ENCODE peak calls at places on chromosomes 7 and 10, in ten cellular contexts. One of them, this sample, is unnamed.

GRCh38 chr7:116367171-116367813 is 132.2 kb upstream of the CAV2 start:
- DNase-seq in stomach: peak; percentile 49
- DNase-seq in PC-3: peak; percentile 66
- DNase-seq in epithelial cell of esophagus: no peak
- DNase-seq in Karpas-422: no peak
- DNase-seq in Peyer's patch: no peak
- DNase-seq in GM12865: no peak
- DNase-seq in lower lobe of right lung: no peak
- DNase-seq in astrocyte of the cerebellum: no peak
- DNase-seq in GM23248: no peak
- DNase-seq in this sample: no peak

GRCh38 chr10:7425691-7426090 is 14.9 kb upstream of the SFMBT2 start:
- DNase-seq in stomach: no peak
- DNase-seq in PC-3: no peak
- DNase-seq in epithelial cell of esophagus: no peak
- DNase-seq in Karpas-422: no peak
- DNase-seq in Peyer's patch: no peak
- DNase-seq in GM12865: no peak
- DNase-seq in lower lobe of right lung: no peak
- DNase-seq in astrocyte of the cerebellum: no peak
- DNase-seq in GM23248: no peak
- DNase-seq in this sample: no peak

GRCh38 chr7:120089968-120090367 is 183.0 kb upstream of the KCND2 start:
- DNase-seq in stomach: no peak
- DNase-seq in PC-3: peak; percentile 65
- DNase-seq in epithelial cell of esophagus: peak; percentile 51
- DNase-seq in Karpas-422: no peak
- DNase-seq in Peyer's patch: no peak
- DNase-seq in GM12865: peak; percentile 31
- DNase-seq in lower lobe of right lung: no peak
- DNase-seq in astrocyte of the cerebellum: no peak
- DNase-seq in GM23248: no peak
- DNase-seq in this sample: no peak

GRCh38 chr10:49608166-49608758 is 1.8 kb upstream of the SLC18A3 start:
- DNase-seq in stomach: no peak
- DNase-seq in PC-3: no peak
- DNase-seq in epithelial cell of esophagus: no peak
- DNase-seq in Karpas-422: no peak
- DNase-seq in Peyer's patch: no peak
- DNase-seq in GM12865: no peak
- DNase-seq in lower lobe of right lung: no peak
- DNase-seq in astrocyte of the cerebellum: no peak
- DNase-seq in GM23248: no peak
- DNase-seq in this sample: no peak

GRCh38 chr7:55244346-55244745 is 120.8 kb upstream of the LANCL2 start:
- DNase-seq in stomach: no peak
- DNase-seq in PC-3: no peak
- DNase-seq in epithelial cell of esophagus: no peak
- DNase-seq in Karpas-422: no peak
- DNase-seq in Peyer's patch: no peak
- DNase-seq in GM12865: no peak
- DNase-seq in lower lobe of right lung: no peak
- DNase-seq in astrocyte of the cerebellum: no peak
- DNase-seq in GM23248: no peak
- DNase-seq in this sample: no peak

GRCh38 chr7:47501406-47501805 is 80.5 kb downstream of the TNS3 start:
- DNase-seq in stomach: no peak
- DNase-seq in PC-3: no peak
- DNase-seq in epithelial cell of esophagus: no peak
- DNase-seq in Karpas-422: peak; percentile 55
- DNase-seq in Peyer's patch: no peak
- DNase-seq in GM12865: no peak
- DNase-seq in lower lobe of right lung: no peak
- DNase-seq in astrocyte of the cerebellum: peak; percentile 40
- DNase-seq in GM23248: peak; percentile 73
- DNase-seq in this sample: no peak

GRCh38 chr7:95921543-95921942 is 149.2 kb downstream of the DYNC1I1 start:
- DNase-seq in stomach: no peak
- DNase-seq in PC-3: peak; percentile 89
- DNase-seq in epithelial cell of esophagus: peak; percentile 30
- DNase-seq in Karpas-422: no peak
- DNase-seq in Peyer's patch: no peak
- DNase-seq in GM12865: no peak
- DNase-seq in lower lobe of right lung: no peak
- DNase-seq in astrocyte of the cerebellum: no peak
- DNase-seq in GM23248: peak; percentile 67
- DNase-seq in this sample: no peak

GRCh38 chr7:44986218-44987053 is 7.6 kb upstream of the MYO1G start:
- DNase-seq in stomach: peak; percentile 95
- DNase-seq in PC-3: peak; percentile 94
- DNase-seq in epithelial cell of esophagus: peak; percentile 95
- DNase-seq in Karpas-422: peak; percentile 99
- DNase-seq in Peyer's patch: peak; percentile 93
- DNase-seq in GM12865: peak; percentile 97
- DNase-seq in lower lobe of right lung: peak; percentile 96
- DNase-seq in astrocyte of the cerebellum: peak; percentile 82
- DNase-seq in GM23248: peak; percentile 98
- DNase-seq in this sample: peak; percentile 97

GRCh38 chr7:128027485-128027980 is 3.7 kb downstream of the LRRC4 start:
- DNase-seq in stomach: no peak
- DNase-seq in PC-3: peak; percentile 55
- DNase-seq in epithelial cell of esophagus: no peak
- DNase-seq in Karpas-422: peak; percentile 60
- DNase-seq in Peyer's patch: no peak
- DNase-seq in GM12865: no peak
- DNase-seq in lower lobe of right lung: no peak
- DNase-seq in astrocyte of the cerebellum: no peak
- DNase-seq in GM23248: peak; percentile 20
- DNase-seq in this sample: no peak

GRCh38 chr10:75779276-75779675 is 347.9 kb downstream of the LRMDA start:
- DNase-seq in stomach: no peak
- DNase-seq in PC-3: no peak
- DNase-seq in epithelial cell of esophagus: no peak
- DNase-seq in Karpas-422: no peak
- DNase-seq in Peyer's patch: no peak
- DNase-seq in GM12865: no peak
- DNase-seq in lower lobe of right lung: no peak
- DNase-seq in astrocyte of the cerebellum: no peak
- DNase-seq in GM23248: no peak
- DNase-seq in this sample: no peak

GRCh38 chr7:152870106-152870693 is 110.6 kb downstream of the ACTR3B start:
- DNase-seq in stomach: no peak
- DNase-seq in PC-3: no peak
- DNase-seq in epithelial cell of esophagus: no peak
- DNase-seq in Karpas-422: no peak
- DNase-seq in Peyer's patch: no peak
- DNase-seq in GM12865: no peak
- DNase-seq in lower lobe of right lung: no peak
- DNase-seq in astrocyte of the cerebellum: no peak
- DNase-seq in GM23248: no peak
- DNase-seq in this sample: peak; percentile 13

GRCh38 chr10:128511284-128511683 is 385.1 kb upstream of the MKI67 start:
- DNase-seq in stomach: no peak
- DNase-seq in PC-3: no peak
- DNase-seq in epithelial cell of esophagus: no peak
- DNase-seq in Karpas-422: no peak
- DNase-seq in Peyer's patch: no peak
- DNase-seq in GM12865: no peak
- DNase-seq in lower lobe of right lung: no peak
- DNase-seq in astrocyte of the cerebellum: no peak
- DNase-seq in GM23248: no peak
- DNase-seq in this sample: no peak

GRCh38 chr10:49330127-49330665 is 31.2 kb downstream of the C10orf71 start:
- DNase-seq in stomach: peak; percentile 11
- DNase-seq in PC-3: no peak
- DNase-seq in epithelial cell of esophagus: no peak
- DNase-seq in Karpas-422: no peak
- DNase-seq in Peyer's patch: no peak
- DNase-seq in GM12865: no peak
- DNase-seq in lower lobe of right lung: no peak
- DNase-seq in astrocyte of the cerebellum: no peak
- DNase-seq in GM23248: no peak
- DNase-seq in this sample: no peak

GRCh38 chr7:109308816-109309215 is 739.1 kb downstream of the DNAJB9 start:
- DNase-seq in stomach: no peak
- DNase-seq in PC-3: no peak
- DNase-seq in epithelial cell of esophagus: no peak
- DNase-seq in Karpas-422: no peak
- DNase-seq in Peyer's patch: no peak
- DNase-seq in GM12865: no peak
- DNase-seq in lower lobe of right lung: no peak
- DNase-seq in astrocyte of the cerebellum: no peak
- DNase-seq in GM23248: no peak
- DNase-seq in this sample: no peak

GRCh38 chr10:71241899-71242620 is 29.7 kb downstream of the UNC5B start:
- DNase-seq in stomach: no peak
- DNase-seq in PC-3: no peak
- DNase-seq in epithelial cell of esophagus: no peak
- DNase-seq in Karpas-422: no peak
- DNase-seq in Peyer's patch: no peak
- DNase-seq in GM12865: no peak
- DNase-seq in lower lobe of right lung: no peak
- DNase-seq in astrocyte of the cerebellum: no peak
- DNase-seq in GM23248: peak; percentile 36
- DNase-seq in this sample: no peak

GRCh38 chr7:17299477-17299991 is 1.1 kb downstream of the AHR start:
- DNase-seq in stomach: no peak
- DNase-seq in PC-3: peak; percentile 39
- DNase-seq in epithelial cell of esophagus: peak; percentile 32
- DNase-seq in Karpas-422: no peak
- DNase-seq in Peyer's patch: peak; percentile 31
- DNase-seq in GM12865: peak; percentile 44
- DNase-seq in lower lobe of right lung: no peak
- DNase-seq in astrocyte of the cerebellum: no peak
- DNase-seq in GM23248: peak; percentile 37
- DNase-seq in this sample: no peak

GRCh38 chr7:14047709-14048399 is 58.4 kb upstream of the ETV1 start:
- DNase-seq in stomach: no peak
- DNase-seq in PC-3: no peak
- DNase-seq in epithelial cell of esophagus: no peak
- DNase-seq in Karpas-422: peak; percentile 64
- DNase-seq in Peyer's patch: no peak
- DNase-seq in GM12865: peak; percentile 12
- DNase-seq in lower lobe of right lung: no peak
- DNase-seq in astrocyte of the cerebellum: no peak
- DNase-seq in GM23248: no peak
- DNase-seq in this sample: no peak

GRCh38 chr7:14040528-14040927 is 51.1 kb upstream of the ETV1 start:
- DNase-seq in stomach: no peak
- DNase-seq in PC-3: no peak
- DNase-seq in epithelial cell of esophagus: no peak
- DNase-seq in Karpas-422: no peak
- DNase-seq in Peyer's patch: no peak
- DNase-seq in GM12865: no peak
- DNase-seq in lower lobe of right lung: no peak
- DNase-seq in astrocyte of the cerebellum: no peak
- DNase-seq in GM23248: no peak
- DNase-seq in this sample: no peak

GRCh38 chr7:14048889-14049288 is 59.4 kb upstream of the ETV1 start:
- DNase-seq in stomach: no peak
- DNase-seq in PC-3: peak; percentile 8
- DNase-seq in epithelial cell of esophagus: peak; percentile 14
- DNase-seq in Karpas-422: no peak
- DNase-seq in Peyer's patch: no peak
- DNase-seq in GM12865: no peak
- DNase-seq in lower lobe of right lung: no peak
- DNase-seq in astrocyte of the cerebellum: no peak
- DNase-seq in GM23248: no peak
- DNase-seq in this sample: no peak

DNA sequence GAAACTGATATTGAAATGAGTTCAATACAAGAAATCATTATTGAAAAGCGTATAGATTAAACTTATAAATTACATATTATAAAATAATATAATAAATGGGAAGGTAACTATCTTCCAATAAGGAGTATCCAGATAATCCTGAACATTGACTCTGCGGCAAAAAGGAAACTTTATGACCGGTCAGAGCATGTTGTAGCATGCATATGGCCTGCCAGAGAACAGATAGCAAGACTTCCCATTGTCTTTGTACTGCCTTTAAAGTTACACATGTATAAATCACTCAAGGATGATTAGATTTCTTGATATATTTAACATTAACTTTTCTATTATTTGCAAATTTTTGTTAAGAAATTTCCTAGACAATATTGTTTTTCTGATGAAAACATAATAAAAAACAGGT is 56.2 kb upstream of the ETV1 start:
- DNase-seq in stomach: no peak
- DNase-seq in PC-3: no peak
- DNase-seq in epithelial cell of esophagus: peak; percentile 74
- DNase-seq in Karpas-422: no peak
- DNase-seq in Peyer's patch: no peak
- DNase-seq in GM12865: no peak
- DNase-seq in lower lobe of right lung: no peak
- DNase-seq in astrocyte of the cerebellum: no peak
- DNase-seq in GM23248: no peak
- DNase-seq in this sample: no peak
- H3K4me3 ChIP-seq in stomach: no peak overlapping the region
- H3K4me3 ChIP-seq in PC-3: no peak overlapping the region
- H3K4me3 ChIP-seq in epithelial cell of esophagus: no peak overlapping the region
- H3K4me3 ChIP-seq in Karpas-422: no peak overlapping the region
- H3K4me3 ChIP-seq in Peyer's patch: no peak overlapping the region
- H3K4me3 ChIP-seq in GM12865: no peak overlapping the region
- H3K4me3 ChIP-seq in lower lobe of right lung: no peak overlapping the region
- H3K4me3 ChIP-seq in astrocyte of the cerebellum: no peak overlapping the region
- H3K4me3 ChIP-seq in GM23248: no peak overlapping the region
- H3K4me3 ChIP-seq in this sample: no peak overlapping the region

GRCh38 chr7:27145167-27145883 is 1.8 kb upstream of the HOXA5 start:
- DNase-seq in stomach: no peak
- DNase-seq in PC-3: no peak
- DNase-seq in epithelial cell of esophagus: no peak
- DNase-seq in Karpas-422: no peak
- DNase-seq in Peyer's patch: peak; percentile 13
- DNase-seq in GM12865: no peak
- DNase-seq in lower lobe of right lung: no peak
- DNase-seq in astrocyte of the cerebellum: no peak
- DNase-seq in GM23248: no peak
- DNase-seq in this sample: no peak
- H3K4me3 ChIP-seq in stomach: peak overlapping the region; percentile 64
- H3K4me3 ChIP-seq in PC-3: no peak overlapping the region
- H3K4me3 ChIP-seq in epithelial cell of esophagus: no peak overlapping the region
- H3K4me3 ChIP-seq in Karpas-422: no peak overlapping the region
- H3K4me3 ChIP-seq in Peyer's patch: peak overlapping the region; percentile 70
- H3K4me3 ChIP-seq in GM12865: no peak overlapping the region
- H3K4me3 ChIP-seq in lower lobe of right lung: peak overlapping the region; percentile 70
- H3K4me3 ChIP-seq in astrocyte of the cerebellum: no peak overlapping the region
- H3K4me3 ChIP-seq in GM23248: no peak overlapping the region
- H3K4me3 ChIP-seq in this sample: no peak overlapping the region

GRCh38 chr10:50885097-50885859 is at the start of gene A1CF:
- DNase-seq in stomach: no peak
- DNase-seq in PC-3: no peak
- DNase-seq in epithelial cell of esophagus: no peak
- DNase-seq in Karpas-422: no peak
- DNase-seq in Peyer's patch: no peak
- DNase-seq in GM12865: no peak
- DNase-seq in lower lobe of right lung: no peak
- DNase-seq in astrocyte of the cerebellum: no peak
- DNase-seq in GM23248: no peak
- DNase-seq in this sample: no peak
- H3K4me3 ChIP-seq in stomach: no peak within 1 kb of the TSS
- H3K4me3 ChIP-seq in PC-3: no peak within 1 kb of the TSS
- H3K4me3 ChIP-seq in epithelial cell of esophagus: no peak within 1 kb of the TSS
- H3K4me3 ChIP-seq in Karpas-422: no peak within 1 kb of the TSS
- H3K4me3 ChIP-seq in Peyer's patch: peak within 1 kb of the TSS; percentile 56
- H3K4me3 ChIP-seq in GM12865: no peak within 1 kb of the TSS
- H3K4me3 ChIP-seq in lower lobe of right lung: no peak within 1 kb of the TSS
- H3K4me3 ChIP-seq in astrocyte of the cerebellum: no peak within 1 kb of the TSS
- H3K4me3 ChIP-seq in GM23248: no peak within 1 kb of the TSS
- H3K4me3 ChIP-seq in this sample: no peak within 1 kb of the TSS

GRCh38 chr7:65004575-65004974 is 1.9 kb downstream of the ERV3-1 start:
- DNase-seq in stomach: no peak
- DNase-seq in PC-3: no peak
- DNase-seq in epithelial cell of esophagus: no peak
- DNase-seq in Karpas-422: peak; percentile 40
- DNase-seq in Peyer's patch: no peak
- DNase-seq in GM12865: no peak
- DNase-seq in lower lobe of right lung: no peak
- DNase-seq in astrocyte of the cerebellum: no peak
- DNase-seq in GM23248: no peak
- DNase-seq in this sample: no peak
- H3K4me3 ChIP-seq in stomach: no peak overlapping the region
- H3K4me3 ChIP-seq in PC-3: no peak overlapping the region
- H3K4me3 ChIP-seq in epithelial cell of esophagus: peak overlapping the region; percentile 87
- H3K4me3 ChIP-seq in Karpas-422: no peak overlapping the region
- H3K4me3 ChIP-seq in Peyer's patch: no peak overlapping the region
- H3K4me3 ChIP-seq in GM12865: no peak overlapping the region
- H3K4me3 ChIP-seq in lower lobe of right lung: peak overlapping the region; percentile 87
- H3K4me3 ChIP-seq in astrocyte of the cerebellum: no peak overlapping the region
- H3K4me3 ChIP-seq in GM23248: no peak overlapping the region
- H3K4me3 ChIP-seq in this sample: no peak overlapping the region

This sample was measured in CD8-positive, alpha-beta T cell.